ENCODE peak calls at places on chromosomes 4 and X, in eight cellular contexts. One of them, this sample, is unnamed.

GRCh38 chr4:48954314-48954713 is 31.8 kb upstream of the CWH43 start:
- DNase-seq in substantia nigra: no peak
- DNase-seq in omental fat pad: no peak
- DNase-seq in tibial artery: no peak
- DNase-seq in activated CD8-positive, alpha-beta memory T cell treated with anti-CD3 and anti-CD28 coated beads, Interleukin-2, amount 50 U/mL, for 4 hours: no peak
- DNase-seq in chondrocyte: no peak
- DNase-seq in right lobe of liver: no peak
- DNase-seq in stimulated activated naive CD8-positive, alpha-beta T cell treated with anti-CD3 and anti-CD28 coated beads, Interleukin-15, Interleukin-2, amounts not matched to agents 100 U/mL and 50 U/mL, for 24 hours: no peak
- DNase-seq in this sample: no peak

GRCh38 chrX:23854122-23854521 is 53.6 kb downstream of the APOO start:
- DNase-seq in tibial artery: no peak
- DNase-seq in chondrocyte: no peak
- DNase-seq in right lobe of liver: no peak
- DNase-seq in substantia nigra: no peak
- DNase-seq in omental fat pad: no peak
- DNase-seq in stimulated activated naive CD8-positive, alpha-beta T cell treated with anti-CD3 and anti-CD28 coated beads, Interleukin-15, Interleukin-2, amounts not matched to agents 100 U/mL and 50 U/mL, for 24 hours: no peak
- DNase-seq in activated CD8-positive, alpha-beta memory T cell treated with anti-CD3 and anti-CD28 coated beads, Interleukin-2, amount 50 U/mL, for 4 hours: no peak
- DNase-seq in this sample: no peak

GRCh38 chrX:121000589-121000988 is 15.0 kb upstream of the CT47A1 start:
- DNase-seq in activated CD8-positive, alpha-beta memory T cell treated with anti-CD3 and anti-CD28 coated beads, Interleukin-2, amount 50 U/mL, for 4 hours: no peak
- DNase-seq in stimulated activated naive CD8-positive, alpha-beta T cell treated with anti-CD3 and anti-CD28 coated beads, Interleukin-15, Interleukin-2, amounts not matched to agents 100 U/mL and 50 U/mL, for 24 hours: no peak
- DNase-seq in tibial artery: no peak
- DNase-seq in omental fat pad: no peak
- DNase-seq in right lobe of liver: no peak
- DNase-seq in substantia nigra: no peak
- DNase-seq in chondrocyte: no peak
- DNase-seq in this sample: no peak

GRCh38 chrX:20231598-20231997 is 35.1 kb downstream of the RPS6KA3 start:
- DNase-seq in chondrocyte: no peak
- DNase-seq in substantia nigra: no peak
- DNase-seq in omental fat pad: no peak
- DNase-seq in activated CD8-positive, alpha-beta memory T cell treated with anti-CD3 and anti-CD28 coated beads, Interleukin-2, amount 50 U/mL, for 4 hours: no peak
- DNase-seq in stimulated activated naive CD8-positive, alpha-beta T cell treated with anti-CD3 and anti-CD28 coated beads, Interleukin-15, Interleukin-2, amounts not matched to agents 100 U/mL and 50 U/mL, for 24 hours: no peak
- DNase-seq in tibial artery: no peak
- DNase-seq in right lobe of liver: no peak
- DNase-seq in this sample: no peak

GRCh38 chr4:5965225-5965624 is 53.0 kb downstream of the C4orf50 start:
- DNase-seq in substantia nigra: no peak
- DNase-seq in right lobe of liver: no peak
- DNase-seq in omental fat pad: no peak
- DNase-seq in stimulated activated naive CD8-positive, alpha-beta T cell treated with anti-CD3 and anti-CD28 coated beads, Interleukin-15, Interleukin-2, amounts not matched to agents 100 U/mL and 50 U/mL, for 24 hours: no peak
- DNase-seq in activated CD8-positive, alpha-beta memory T cell treated with anti-CD3 and anti-CD28 coated beads, Interleukin-2, amount 50 U/mL, for 4 hours: no peak
- DNase-seq in chondrocyte: no peak
- DNase-seq in tibial artery: no peak
- DNase-seq in this sample: no peak

GRCh38 chr4:180827610-180828009 is 1415.6 kb upstream of the TENM3 start:
- DNase-seq in omental fat pad: no peak
- DNase-seq in stimulated activated naive CD8-positive, alpha-beta T cell treated with anti-CD3 and anti-CD28 coated beads, Interleukin-15, Interleukin-2, amounts not matched to agents 100 U/mL and 50 U/mL, for 24 hours: no peak
- DNase-seq in chondrocyte: no peak
- DNase-seq in tibial artery: no peak
- DNase-seq in right lobe of liver: no peak
- DNase-seq in substantia nigra: no peak
- DNase-seq in activated CD8-positive, alpha-beta memory T cell treated with anti-CD3 and anti-CD28 coated beads, Interleukin-2, amount 50 U/mL, for 4 hours: no peak
- DNase-seq in this sample: no peak

GRCh38 chr4:145731026-145731425 is 51.1 kb downstream of the C4orf51 start:
- DNase-seq in right lobe of liver: peak
- DNase-seq in tibial artery: no peak
- DNase-seq in stimulated activated naive CD8-positive, alpha-beta T cell treated with anti-CD3 and anti-CD28 coated beads, Interleukin-15, Interleukin-2, amounts not matched to agents 100 U/mL and 50 U/mL, for 24 hours: no peak
- DNase-seq in substantia nigra: no peak
- DNase-seq in chondrocyte: no peak
- DNase-seq in activated CD8-positive, alpha-beta memory T cell treated with anti-CD3 and anti-CD28 coated beads, Interleukin-2, amount 50 U/mL, for 4 hours: no peak
- DNase-seq in omental fat pad: no peak
- DNase-seq in this sample: no peak

GRCh38 chr4:3779509-3779908 is 13.3 kb downstream of the ADRA2C start:
- DNase-seq in activated CD8-positive, alpha-beta memory T cell treated with anti-CD3 and anti-CD28 coated beads, Interleukin-2, amount 50 U/mL, for 4 hours: no peak
- DNase-seq in omental fat pad: no peak
- DNase-seq in tibial artery: no peak
- DNase-seq in right lobe of liver: no peak
- DNase-seq in stimulated activated naive CD8-positive, alpha-beta T cell treated with anti-CD3 and anti-CD28 coated beads, Interleukin-15, Interleukin-2, amounts not matched to agents 100 U/mL and 50 U/mL, for 24 hours: no peak
- DNase-seq in chondrocyte: no peak
- DNase-seq in substantia nigra: no peak
- DNase-seq in this sample: no peak

GRCh38 chr4:94897023-94897422 is 139.3 kb downstream of the BMPR1B start:
- DNase-seq in right lobe of liver: no peak
- DNase-seq in substantia nigra: no peak
- DNase-seq in tibial artery: no peak
- DNase-seq in omental fat pad: no peak
- DNase-seq in activated CD8-positive, alpha-beta memory T cell treated with anti-CD3 and anti-CD28 coated beads, Interleukin-2, amount 50 U/mL, for 4 hours: no peak
- DNase-seq in chondrocyte: no peak
- DNase-seq in stimulated activated naive CD8-positive, alpha-beta T cell treated with anti-CD3 and anti-CD28 coated beads, Interleukin-15, Interleukin-2, amounts not matched to agents 100 U/mL and 50 U/mL, for 24 hours: no peak
- DNase-seq in this sample: no peak

GRCh38 chr4:186734251-186734650 is 10.6 kb upstream of the FAT1 start:
- DNase-seq in chondrocyte: no peak
- DNase-seq in right lobe of liver: no peak
- DNase-seq in activated CD8-positive, alpha-beta memory T cell treated with anti-CD3 and anti-CD28 coated beads, Interleukin-2, amount 50 U/mL, for 4 hours: no peak
- DNase-seq in tibial artery: no peak
- DNase-seq in stimulated activated naive CD8-positive, alpha-beta T cell treated with anti-CD3 and anti-CD28 coated beads, Interleukin-15, Interleukin-2, amounts not matched to agents 100 U/mL and 50 U/mL, for 24 hours: no peak
- DNase-seq in omental fat pad: no peak
- DNase-seq in substantia nigra: no peak
- DNase-seq in this sample: no peak

GRCh38 chrX:130637591-130637990 is 235.8 kb downstream of the RBMX2 start:
- DNase-seq in activated CD8-positive, alpha-beta memory T cell treated with anti-CD3 and anti-CD28 coated beads, Interleukin-2, amount 50 U/mL, for 4 hours: no peak
- DNase-seq in chondrocyte: no peak
- DNase-seq in right lobe of liver: no peak
- DNase-seq in substantia nigra: no peak
- DNase-seq in stimulated activated naive CD8-positive, alpha-beta T cell treated with anti-CD3 and anti-CD28 coated beads, Interleukin-15, Interleukin-2, amounts not matched to agents 100 U/mL and 50 U/mL, for 24 hours: no peak
- DNase-seq in tibial artery: no peak
- DNase-seq in omental fat pad: no peak
- DNase-seq in this sample: no peak

GRCh38 chr4:8077181-8078108 is 81.2 kb downstream of the ABLIM2 start:
- DNase-seq in tibial artery: no peak
- DNase-seq in activated CD8-positive, alpha-beta memory T cell treated with anti-CD3 and anti-CD28 coated beads, Interleukin-2, amount 50 U/mL, for 4 hours: no peak
- DNase-seq in chondrocyte: no peak
- DNase-seq in omental fat pad: no peak
- DNase-seq in stimulated activated naive CD8-positive, alpha-beta T cell treated with anti-CD3 and anti-CD28 coated beads, Interleukin-15, Interleukin-2, amounts not matched to agents 100 U/mL and 50 U/mL, for 24 hours: no peak
- DNase-seq in right lobe of liver: no peak
- DNase-seq in substantia nigra: no peak
- DNase-seq in this sample: no peak

GRCh38 chr4:12399781-12400180 is 971.1 kb upstream of the HS3ST1 start:
- DNase-seq in tibial artery: no peak
- DNase-seq in activated CD8-positive, alpha-beta memory T cell treated with anti-CD3 and anti-CD28 coated beads, Interleukin-2, amount 50 U/mL, for 4 hours: no peak
- DNase-seq in substantia nigra: no peak
- DNase-seq in omental fat pad: no peak
- DNase-seq in chondrocyte: no peak
- DNase-seq in stimulated activated naive CD8-positive, alpha-beta T cell treated with anti-CD3 and anti-CD28 coated beads, Interleukin-15, Interleukin-2, amounts not matched to agents 100 U/mL and 50 U/mL, for 24 hours: no peak
- DNase-seq in right lobe of liver: no peak
- DNase-seq in this sample: no peak

GRCh38 chrX:74293343-74293946 is 10.5 kb upstream of the ZCCHC13 start:
- DNase-seq in activated CD8-positive, alpha-beta memory T cell treated with anti-CD3 and anti-CD28 coated beads, Interleukin-2, amount 50 U/mL, for 4 hours: peak
- DNase-seq in omental fat pad: no peak
- DNase-seq in tibial artery: peak
- DNase-seq in chondrocyte: no peak
- DNase-seq in substantia nigra: peak
- DNase-seq in right lobe of liver: peak
- DNase-seq in stimulated activated naive CD8-positive, alpha-beta T cell treated with anti-CD3 and anti-CD28 coated beads, Interleukin-15, Interleukin-2, amounts not matched to agents 100 U/mL and 50 U/mL, for 24 hours: peak
- DNase-seq in this sample: peak

GRCh38 chr4:132085105-132085504 is 1064.0 kb upstream of the PCDH10 start:
- DNase-seq in tibial artery: no peak
- DNase-seq in right lobe of liver: no peak
- DNase-seq in activated CD8-positive, alpha-beta memory T cell treated with anti-CD3 and anti-CD28 coated beads, Interleukin-2, amount 50 U/mL, for 4 hours: no peak
- DNase-seq in omental fat pad: no peak
- DNase-seq in substantia nigra: no peak
- DNase-seq in stimulated activated naive CD8-positive, alpha-beta T cell treated with anti-CD3 and anti-CD28 coated beads, Interleukin-15, Interleukin-2, amounts not matched to agents 100 U/mL and 50 U/mL, for 24 hours: no peak
- DNase-seq in chondrocyte: no peak
- DNase-seq in this sample: no peak

GRCh38 chrX:120365320-120365719 is 3.4 kb downstream of the ATP1B4 start:
- DNase-seq in right lobe of liver: peak
- DNase-seq in substantia nigra: peak
- DNase-seq in tibial artery: no peak
- DNase-seq in chondrocyte: no peak
- DNase-seq in omental fat pad: no peak
- DNase-seq in activated CD8-positive, alpha-beta memory T cell treated with anti-CD3 and anti-CD28 coated beads, Interleukin-2, amount 50 U/mL, for 4 hours: peak
- DNase-seq in stimulated activated naive CD8-positive, alpha-beta T cell treated with anti-CD3 and anti-CD28 coated beads, Interleukin-15, Interleukin-2, amounts not matched to agents 100 U/mL and 50 U/mL, for 24 hours: peak
- DNase-seq in this sample: peak

GRCh38 chr4:186719925-186720694 is 3.5 kb downstream of the FAT1 start:
- DNase-seq in omental fat pad: no peak
- DNase-seq in activated CD8-positive, alpha-beta memory T cell treated with anti-CD3 and anti-CD28 coated beads, Interleukin-2, amount 50 U/mL, for 4 hours: no peak
- DNase-seq in tibial artery: no peak
- DNase-seq in substantia nigra: no peak
- DNase-seq in stimulated activated naive CD8-positive, alpha-beta T cell treated with anti-CD3 and anti-CD28 coated beads, Interleukin-15, Interleukin-2, amounts not matched to agents 100 U/mL and 50 U/mL, for 24 hours: peak
- DNase-seq in right lobe of liver: no peak
- DNase-seq in chondrocyte: no peak
- DNase-seq in this sample: no peak

GRCh38 chrX:115616943-115617563 is 56.1 kb downstream of the PLS3 start:
- DNase-seq in right lobe of liver: no peak
- DNase-seq in chondrocyte: no peak
- DNase-seq in substantia nigra: no peak
- DNase-seq in stimulated activated naive CD8-positive, alpha-beta T cell treated with anti-CD3 and anti-CD28 coated beads, Interleukin-15, Interleukin-2, amounts not matched to agents 100 U/mL and 50 U/mL, for 24 hours: no peak
- DNase-seq in tibial artery: no peak
- DNase-seq in omental fat pad: no peak
- DNase-seq in activated CD8-positive, alpha-beta memory T cell treated with anti-CD3 and anti-CD28 coated beads, Interleukin-2, amount 50 U/mL, for 4 hours: no peak
- DNase-seq in this sample: peak

GRCh38 chr4:176902710-176903323 is 110.1 kb upstream of the VEGFC start:
- DNase-seq in substantia nigra: no peak
- DNase-seq in chondrocyte: no peak
- DNase-seq in stimulated activated naive CD8-positive, alpha-beta T cell treated with anti-CD3 and anti-CD28 coated beads, Interleukin-15, Interleukin-2, amounts not matched to agents 100 U/mL and 50 U/mL, for 24 hours: no peak
- DNase-seq in activated CD8-positive, alpha-beta memory T cell treated with anti-CD3 and anti-CD28 coated beads, Interleukin-2, amount 50 U/mL, for 4 hours: no peak
- DNase-seq in omental fat pad: no peak
- DNase-seq in tibial artery: no peak
- DNase-seq in right lobe of liver: no peak
- DNase-seq in this sample: no peak

GRCh38 chr4:185625503-185625902 is 90.2 kb upstream of the PDLIM3 start:
- DNase-seq in stimulated activated naive CD8-positive, alpha-beta T cell treated with anti-CD3 and anti-CD28 coated beads, Interleukin-15, Interleukin-2, amounts not matched to agents 100 U/mL and 50 U/mL, for 24 hours: no peak
- DNase-seq in substantia nigra: no peak
- DNase-seq in omental fat pad: no peak
- DNase-seq in activated CD8-positive, alpha-beta memory T cell treated with anti-CD3 and anti-CD28 coated beads, Interleukin-2, amount 50 U/mL, for 4 hours: no peak
- DNase-seq in right lobe of liver: no peak
- DNase-seq in chondrocyte: no peak
- DNase-seq in tibial artery: no peak
- DNase-seq in this sample: no peak

GRCh38 chrX:22122510-22122909 is 90.4 kb downstream of the PHEX start:
- DNase-seq in stimulated activated naive CD8-positive, alpha-beta T cell treated with anti-CD3 and anti-CD28 coated beads, Interleukin-15, Interleukin-2, amounts not matched to agents 100 U/mL and 50 U/mL, for 24 hours: no peak
- DNase-seq in chondrocyte: no peak
- DNase-seq in omental fat pad: no peak
- DNase-seq in substantia nigra: no peak
- DNase-seq in right lobe of liver: no peak
- DNase-seq in activated CD8-positive, alpha-beta memory T cell treated with anti-CD3 and anti-CD28 coated beads, Interleukin-2, amount 50 U/mL, for 4 hours: no peak
- DNase-seq in tibial artery: peak
- DNase-seq in this sample: no peak

GRCh38 chr4:39037491-39037825 is 5.2 kb upstream of the TMEM156 start:
- DNase-seq in stimulated activated naive CD8-positive, alpha-beta T cell treated with anti-CD3 and anti-CD28 coated beads, Interleukin-15, Interleukin-2, amounts not matched to agents 100 U/mL and 50 U/mL, for 24 hours: no peak
- DNase-seq in right lobe of liver: no peak
- DNase-seq in tibial artery: no peak
- DNase-seq in substantia nigra: no peak
- DNase-seq in chondrocyte: no peak
- DNase-seq in omental fat pad: no peak
- DNase-seq in activated CD8-positive, alpha-beta memory T cell treated with anti-CD3 and anti-CD28 coated beads, Interleukin-2, amount 50 U/mL, for 4 hours: no peak
- DNase-seq in this sample: no peak

GRCh38 chrX:109749207-109749606 is 16.1 kb upstream of the ACSL4 start:
- DNase-seq in omental fat pad: no peak
- DNase-seq in substantia nigra: no peak
- DNase-seq in chondrocyte: no peak
- DNase-seq in stimulated activated naive CD8-positive, alpha-beta T cell treated with anti-CD3 and anti-CD28 coated beads, Interleukin-15, Interleukin-2, amounts not matched to agents 100 U/mL and 50 U/mL, for 24 hours: no peak
- DNase-seq in right lobe of liver: no peak
- DNase-seq in activated CD8-positive, alpha-beta memory T cell treated with anti-CD3 and anti-CD28 coated beads, Interleukin-2, amount 50 U/mL, for 4 hours: no peak
- DNase-seq in tibial artery: no peak
- DNase-seq in this sample: no peak

GRCh38 chr4:112889619-112890294 is 159.7 kb upstream of the ANK2 start:
- DNase-seq in omental fat pad: no peak
- DNase-seq in chondrocyte: no peak
- DNase-seq in tibial artery: no peak
- DNase-seq in substantia nigra: no peak
- DNase-seq in stimulated activated naive CD8-positive, alpha-beta T cell treated with anti-CD3 and anti-CD28 coated beads, Interleukin-15, Interleukin-2, amounts not matched to agents 100 U/mL and 50 U/mL, for 24 hours: no peak
- DNase-seq in activated CD8-positive, alpha-beta memory T cell treated with anti-CD3 and anti-CD28 coated beads, Interleukin-2, amount 50 U/mL, for 4 hours: no peak
- DNase-seq in right lobe of liver: no peak
- DNase-seq in this sample: no peak

GRCh38 chrX:27966955-27967354 is 14.3 kb downstream of the DCAF8L1 start:
- DNase-seq in stimulated activated naive CD8-positive, alpha-beta T cell treated with anti-CD3 and anti-CD28 coated beads, Interleukin-15, Interleukin-2, amounts not matched to agents 100 U/mL and 50 U/mL, for 24 hours: no peak
- DNase-seq in chondrocyte: no peak
- DNase-seq in tibial artery: no peak
- DNase-seq in substantia nigra: no peak
- DNase-seq in omental fat pad: no peak
- DNase-seq in activated CD8-positive, alpha-beta memory T cell treated with anti-CD3 and anti-CD28 coated beads, Interleukin-2, amount 50 U/mL, for 4 hours: no peak
- DNase-seq in right lobe of liver: no peak
- DNase-seq in this sample: no peak

GRCh38 chr4:77501240-77501639 is 104.4 kb upstream of the CXCL13 start:
- DNase-seq in activated CD8-positive, alpha-beta memory T cell treated with anti-CD3 and anti-CD28 coated beads, Interleukin-2, amount 50 U/mL, for 4 hours: no peak
- DNase-seq in omental fat pad: no peak
- DNase-seq in right lobe of liver: no peak
- DNase-seq in substantia nigra: no peak
- DNase-seq in chondrocyte: no peak
- DNase-seq in stimulated activated naive CD8-positive, alpha-beta T cell treated with anti-CD3 and anti-CD28 coated beads, Interleukin-15, Interleukin-2, amounts not matched to agents 100 U/mL and 50 U/mL, for 24 hours: no peak
- DNase-seq in tibial artery: no peak
- DNase-seq in this sample: no peak

GRCh38 chrX:53013291-53013690 is 35.3 kb upstream of the GPR173 start:
- DNase-seq in chondrocyte: no peak
- DNase-seq in omental fat pad: no peak
- DNase-seq in stimulated activated naive CD8-positive, alpha-beta T cell treated with anti-CD3 and anti-CD28 coated beads, Interleukin-15, Interleukin-2, amounts not matched to agents 100 U/mL and 50 U/mL, for 24 hours: no peak
- DNase-seq in activated CD8-positive, alpha-beta memory T cell treated with anti-CD3 and anti-CD28 coated beads, Interleukin-2, amount 50 U/mL, for 4 hours: no peak
- DNase-seq in right lobe of liver: no peak
- DNase-seq in tibial artery: no peak
- DNase-seq in substantia nigra: no peak
- DNase-seq in this sample: no peak

GRCh38 chr4:1793496-1793840 is 375 bp downstream of the FGFR3 start:
- DNase-seq in right lobe of liver: peak
- DNase-seq in activated CD8-positive, alpha-beta memory T cell treated with anti-CD3 and anti-CD28 coated beads, Interleukin-2, amount 50 U/mL, for 4 hours: peak
- DNase-seq in omental fat pad: no peak
- DNase-seq in tibial artery: no peak
- DNase-seq in stimulated activated naive CD8-positive, alpha-beta T cell treated with anti-CD3 and anti-CD28 coated beads, Interleukin-15, Interleukin-2, amounts not matched to agents 100 U/mL and 50 U/mL, for 24 hours: peak
- DNase-seq in chondrocyte: no peak
- DNase-seq in substantia nigra: no peak
- DNase-seq in this sample: no peak

GRCh38 chr4:2858451-2859217 is 15.0 kb downstream of the ADD1 start:
- DNase-seq in substantia nigra: no peak
- DNase-seq in chondrocyte: no peak
- DNase-seq in right lobe of liver: peak
- DNase-seq in activated CD8-positive, alpha-beta memory T cell treated with anti-CD3 and anti-CD28 coated beads, Interleukin-2, amount 50 U/mL, for 4 hours: no peak
- DNase-seq in stimulated activated naive CD8-positive, alpha-beta T cell treated with anti-CD3 and anti-CD28 coated beads, Interleukin-15, Interleukin-2, amounts not matched to agents 100 U/mL and 50 U/mL, for 24 hours: no peak
- DNase-seq in tibial artery: no peak
- DNase-seq in omental fat pad: no peak
- DNase-seq in this sample: no peak

GRCh38 chrX:17529349-17529748 is 154.3 kb downstream of the NHS start:
- DNase-seq in chondrocyte: no peak
- DNase-seq in activated CD8-positive, alpha-beta memory T cell treated with anti-CD3 and anti-CD28 coated beads, Interleukin-2, amount 50 U/mL, for 4 hours: no peak
- DNase-seq in right lobe of liver: no peak
- DNase-seq in substantia nigra: no peak
- DNase-seq in tibial artery: no peak
- DNase-seq in stimulated activated naive CD8-positive, alpha-beta T cell treated with anti-CD3 and anti-CD28 coated beads, Interleukin-15, Interleukin-2, amounts not matched to agents 100 U/mL and 50 U/mL, for 24 hours: no peak
- DNase-seq in omental fat pad: no peak
- DNase-seq in this sample: no peak

GRCh38 chrX:40542208-40542607 is 38.6 kb upstream of the ATP6AP2 start:
- DNase-seq in activated CD8-positive, alpha-beta memory T cell treated with anti-CD3 and anti-CD28 coated beads, Interleukin-2, amount 50 U/mL, for 4 hours: no peak
- DNase-seq in omental fat pad: no peak
- DNase-seq in substantia nigra: no peak
- DNase-seq in stimulated activated naive CD8-positive, alpha-beta T cell treated with anti-CD3 and anti-CD28 coated beads, Interleukin-15, Interleukin-2, amounts not matched to agents 100 U/mL and 50 U/mL, for 24 hours: no peak
- DNase-seq in right lobe of liver: no peak
- DNase-seq in chondrocyte: no peak
- DNase-seq in tibial artery: no peak
- DNase-seq in this sample: no peak

GRCh38 chr4:121373841-121374240 is 7.0 kb downstream of the QRFPR start:
- DNase-seq in omental fat pad: no peak
- DNase-seq in tibial artery: no peak
- DNase-seq in substantia nigra: no peak
- DNase-seq in right lobe of liver: no peak
- DNase-seq in stimulated activated naive CD8-positive, alpha-beta T cell treated with anti-CD3 and anti-CD28 coated beads, Interleukin-15, Interleukin-2, amounts not matched to agents 100 U/mL and 50 U/mL, for 24 hours: no peak
- DNase-seq in activated CD8-positive, alpha-beta memory T cell treated with anti-CD3 and anti-CD28 coated beads, Interleukin-2, amount 50 U/mL, for 4 hours: no peak
- DNase-seq in chondrocyte: no peak
- DNase-seq in this sample: no peak

GRCh38 chr4:120053916-120054315 is 12.7 kb downstream of the MAD2L1 start:
- DNase-seq in tibial artery: no peak
- DNase-seq in omental fat pad: no peak
- DNase-seq in right lobe of liver: no peak
- DNase-seq in substantia nigra: no peak
- DNase-seq in activated CD8-positive, alpha-beta memory T cell treated with anti-CD3 and anti-CD28 coated beads, Interleukin-2, amount 50 U/mL, for 4 hours: no peak
- DNase-seq in stimulated activated naive CD8-positive, alpha-beta T cell treated with anti-CD3 and anti-CD28 coated beads, Interleukin-15, Interleukin-2, amounts not matched to agents 100 U/mL and 50 U/mL, for 24 hours: no peak
- DNase-seq in chondrocyte: no peak
- DNase-seq in this sample: no peak

GRCh38 chr4:78864405-78865024 is 74.7 kb downstream of the PAQR3 start:
- DNase-seq in stimulated activated naive CD8-positive, alpha-beta T cell treated with anti-CD3 and anti-CD28 coated beads, Interleukin-15, Interleukin-2, amounts not matched to agents 100 U/mL and 50 U/mL, for 24 hours: no peak
- DNase-seq in chondrocyte: no peak
- DNase-seq in right lobe of liver: no peak
- DNase-seq in activated CD8-positive, alpha-beta memory T cell treated with anti-CD3 and anti-CD28 coated beads, Interleukin-2, amount 50 U/mL, for 4 hours: no peak
- DNase-seq in substantia nigra: no peak
- DNase-seq in omental fat pad: no peak
- DNase-seq in tibial artery: no peak
- DNase-seq in this sample: no peak